ENCODE peak calls at places on chromosomes 3 and 15, in eight cellular contexts. One of them, this sample, is unnamed.

GRCh38 chr3:155619118-155619915 is 125.6 kb downstream of the PLCH1 start:
- DNase-seq in neural crest cell: no peak
- DNase-seq in GM06990: no peak
- DNase-seq in body of pancreas: no peak
- DNase-seq in HFF-Myc: no peak
- DNase-seq in fibroblast of lung: no peak
- DNase-seq in cardiac muscle cell: no peak
- DNase-seq in hepatocyte: no peak
- DNase-seq in this sample: no peak

GRCh38 chr3:126291537-126291936 is 65.7 kb downstream of the KLF15 start:
- DNase-seq in neural crest cell: no peak
- DNase-seq in GM06990: no peak
- DNase-seq in body of pancreas: no peak
- DNase-seq in HFF-Myc: no peak
- DNase-seq in fibroblast of lung: no peak
- DNase-seq in cardiac muscle cell: no peak
- DNase-seq in hepatocyte: no peak
- DNase-seq in this sample: no peak

GRCh38 chr15:99818872-99819271 is 85.6 kb upstream of the LYSMD4 start:
- DNase-seq in neural crest cell: no peak
- DNase-seq in GM06990: no peak
- DNase-seq in body of pancreas: no peak
- DNase-seq in HFF-Myc: no peak
- DNase-seq in fibroblast of lung: no peak
- DNase-seq in cardiac muscle cell: no peak
- DNase-seq in hepatocyte: no peak
- DNase-seq in this sample: no peak

GRCh38 chr15:66592505-66593218 is 26.9 kb upstream of the LCTL start:
- DNase-seq in neural crest cell: no peak
- DNase-seq in GM06990: no peak
- DNase-seq in body of pancreas: no peak
- DNase-seq in HFF-Myc: no peak
- DNase-seq in fibroblast of lung: no peak
- DNase-seq in cardiac muscle cell: peak; percentile 27
- DNase-seq in hepatocyte: peak; percentile 69
- DNase-seq in this sample: no peak

GRCh38 chr3:16897254-16897926 is 12.6 kb downstream of the PLCL2 start:
- DNase-seq in neural crest cell: no peak
- DNase-seq in GM06990: peak; percentile 69
- DNase-seq in body of pancreas: no peak
- DNase-seq in HFF-Myc: peak; percentile 77
- DNase-seq in fibroblast of lung: peak; percentile 43
- DNase-seq in cardiac muscle cell: no peak
- DNase-seq in hepatocyte: peak; percentile 28
- DNase-seq in this sample: no peak

GRCh38 chr3:31188112-31188511 is 293.7 kb upstream of the GADL1 start:
- DNase-seq in neural crest cell: no peak
- DNase-seq in GM06990: no peak
- DNase-seq in body of pancreas: no peak
- DNase-seq in HFF-Myc: no peak
- DNase-seq in fibroblast of lung: no peak
- DNase-seq in cardiac muscle cell: no peak
- DNase-seq in hepatocyte: no peak
- DNase-seq in this sample: no peak

GRCh38 chr3:136078421-136079364 is 113.2 kb downstream of the PPP2R3A start:
- DNase-seq in neural crest cell: no peak
- DNase-seq in GM06990: no peak
- DNase-seq in body of pancreas: no peak
- DNase-seq in HFF-Myc: no peak
- DNase-seq in fibroblast of lung: peak; percentile 59
- DNase-seq in cardiac muscle cell: peak; percentile 56
- DNase-seq in hepatocyte: peak; percentile 35
- DNase-seq in this sample: no peak

GRCh38 chr3:181700168-181701087 is 11.3 kb upstream of the SOX2 start:
- DNase-seq in neural crest cell: peak; percentile 70
- DNase-seq in GM06990: no peak
- DNase-seq in body of pancreas: peak; percentile 70
- DNase-seq in HFF-Myc: peak; percentile 20
- DNase-seq in fibroblast of lung: peak; percentile 77
- DNase-seq in cardiac muscle cell: peak; percentile 81
- DNase-seq in hepatocyte: peak; percentile 89
- DNase-seq in this sample: peak; percentile 87

GRCh38 chr3:168984872-168985271 is 678.6 kb downstream of the MECOM start:
- DNase-seq in neural crest cell: no peak
- DNase-seq in GM06990: no peak
- DNase-seq in body of pancreas: no peak
- DNase-seq in HFF-Myc: no peak
- DNase-seq in fibroblast of lung: no peak
- DNase-seq in cardiac muscle cell: no peak
- DNase-seq in hepatocyte: no peak
- DNase-seq in this sample: no peak

GRCh38 chr15:85773916-85774315 is 20.8 kb downstream of the KLHL25 start:
- DNase-seq in neural crest cell: no peak
- DNase-seq in GM06990: no peak
- DNase-seq in body of pancreas: no peak
- DNase-seq in HFF-Myc: no peak
- DNase-seq in fibroblast of lung: no peak
- DNase-seq in cardiac muscle cell: no peak
- DNase-seq in hepatocyte: no peak
- DNase-seq in this sample: no peak

GRCh38 chr3:30073040-30073439 is 533.4 kb upstream of the TGFBR2 start:
- DNase-seq in neural crest cell: no peak
- DNase-seq in GM06990: no peak
- DNase-seq in body of pancreas: no peak
- DNase-seq in HFF-Myc: no peak
- DNase-seq in fibroblast of lung: no peak
- DNase-seq in cardiac muscle cell: no peak
- DNase-seq in hepatocyte: no peak
- DNase-seq in this sample: no peak

GRCh38 chr15:41919954-41920538 is 26.2 kb upstream of the SPTBN5 start:
- DNase-seq in neural crest cell: no peak
- DNase-seq in GM06990: no peak
- DNase-seq in body of pancreas: peak; percentile 89
- DNase-seq in HFF-Myc: no peak
- DNase-seq in fibroblast of lung: peak; percentile 95
- DNase-seq in cardiac muscle cell: peak; percentile 69
- DNase-seq in hepatocyte: no peak
- DNase-seq in this sample: no peak

GRCh38 chr3:51706021-51706485 is 815 bp upstream of the GRM2 start:
- DNase-seq in neural crest cell: no peak
- DNase-seq in GM06990: no peak
- DNase-seq in body of pancreas: no peak
- DNase-seq in HFF-Myc: no peak
- DNase-seq in fibroblast of lung: no peak
- DNase-seq in cardiac muscle cell: no peak
- DNase-seq in hepatocyte: no peak
- DNase-seq in this sample: no peak

GRCh38 chr3:139533781-139534443 is 5.6 kb downstream of the RBP1 start:
- DNase-seq in neural crest cell: no peak
- DNase-seq in GM06990: no peak
- DNase-seq in body of pancreas: peak; percentile 75
- DNase-seq in HFF-Myc: no peak
- DNase-seq in fibroblast of lung: peak; percentile 65
- DNase-seq in cardiac muscle cell: peak; percentile 69
- DNase-seq in hepatocyte: peak; percentile 30
- DNase-seq in this sample: no peak

GRCh38 chr15:61205427-61205826 is 23.7 kb downstream of the RORA start:
- DNase-seq in neural crest cell: no peak
- DNase-seq in GM06990: no peak
- DNase-seq in body of pancreas: no peak
- DNase-seq in HFF-Myc: no peak
- DNase-seq in fibroblast of lung: no peak
- DNase-seq in cardiac muscle cell: peak; percentile 14
- DNase-seq in hepatocyte: no peak
- DNase-seq in this sample: no peak

GRCh38 chr15:73944161-73945099 is 18.2 kb downstream of the LOXL1 start:
- DNase-seq in neural crest cell: no peak
- DNase-seq in GM06990: no peak
- DNase-seq in body of pancreas: no peak
- DNase-seq in HFF-Myc: no peak
- DNase-seq in fibroblast of lung: no peak
- DNase-seq in cardiac muscle cell: peak; percentile 35
- DNase-seq in hepatocyte: no peak
- DNase-seq in this sample: no peak

DNA sequence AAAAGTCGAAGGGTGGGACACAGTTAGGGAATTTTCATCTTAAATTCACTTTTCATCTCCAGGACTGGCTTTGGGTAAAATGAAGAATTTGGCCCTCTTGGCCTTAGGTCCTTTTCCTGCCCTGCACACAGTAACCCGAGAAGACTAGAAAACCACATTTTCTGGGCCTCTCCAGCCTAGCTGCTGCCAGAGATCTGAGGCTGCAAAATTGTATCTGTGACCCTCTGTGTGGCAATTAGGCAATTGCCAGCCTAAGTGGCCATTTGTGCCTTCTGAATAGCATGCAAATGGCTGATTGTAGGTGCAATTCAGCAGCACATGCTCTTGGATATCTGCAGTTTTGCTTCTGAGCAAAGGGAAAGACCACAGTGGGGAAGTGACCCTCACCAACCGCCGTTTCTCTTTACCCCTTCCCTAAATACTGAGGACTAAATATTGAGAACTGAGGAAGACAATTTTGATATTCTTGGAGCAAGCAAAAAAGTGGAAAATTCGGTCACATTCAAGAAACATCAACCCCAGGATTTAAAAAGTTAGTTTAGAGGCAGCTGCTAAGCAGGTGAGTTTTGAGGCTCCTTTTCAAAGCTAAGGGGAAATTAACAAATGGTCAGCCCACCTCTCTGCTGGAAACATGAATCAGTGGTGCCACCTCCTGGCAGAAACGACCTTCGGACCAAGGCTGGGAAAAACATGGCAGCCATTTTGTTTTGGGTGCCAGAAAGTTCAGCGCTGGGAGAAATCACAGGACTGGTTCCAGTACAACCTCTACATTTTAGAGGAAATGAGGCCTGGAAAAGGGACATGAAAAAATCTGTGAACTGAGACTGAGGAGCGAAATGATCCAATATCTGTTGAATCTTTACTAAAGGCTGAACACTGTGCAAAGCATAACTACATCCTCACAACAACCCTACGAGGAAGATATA is 56.6 kb upstream of the PRTG start:
- DNase-seq in neural crest cell: peak; percentile 87
- DNase-seq in GM06990: no peak
- DNase-seq in body of pancreas: peak; percentile 20
- DNase-seq in HFF-Myc: no peak
- DNase-seq in fibroblast of lung: peak; percentile 64
- DNase-seq in cardiac muscle cell: peak; percentile 76
- DNase-seq in hepatocyte: peak; percentile 78
- DNase-seq in this sample: peak; percentile 82
- TF ChIP-seq CTCF in neural crest cell: peak; percentile 85
- TF ChIP-seq CTCF in GM06990: peak; percentile 67
- TF ChIP-seq CTCF in body of pancreas: no peak
- TF ChIP-seq CTCF in HFF-Myc: peak; percentile 80
- TF ChIP-seq CTCF in fibroblast of lung: peak; percentile 72
- TF ChIP-seq CTCF in cardiac muscle cell: peak; percentile 77
- TF ChIP-seq CTCF in hepatocyte: peak; percentile 83
- TF ChIP-seq CTCF in this sample: peak; percentile 77

DNA sequence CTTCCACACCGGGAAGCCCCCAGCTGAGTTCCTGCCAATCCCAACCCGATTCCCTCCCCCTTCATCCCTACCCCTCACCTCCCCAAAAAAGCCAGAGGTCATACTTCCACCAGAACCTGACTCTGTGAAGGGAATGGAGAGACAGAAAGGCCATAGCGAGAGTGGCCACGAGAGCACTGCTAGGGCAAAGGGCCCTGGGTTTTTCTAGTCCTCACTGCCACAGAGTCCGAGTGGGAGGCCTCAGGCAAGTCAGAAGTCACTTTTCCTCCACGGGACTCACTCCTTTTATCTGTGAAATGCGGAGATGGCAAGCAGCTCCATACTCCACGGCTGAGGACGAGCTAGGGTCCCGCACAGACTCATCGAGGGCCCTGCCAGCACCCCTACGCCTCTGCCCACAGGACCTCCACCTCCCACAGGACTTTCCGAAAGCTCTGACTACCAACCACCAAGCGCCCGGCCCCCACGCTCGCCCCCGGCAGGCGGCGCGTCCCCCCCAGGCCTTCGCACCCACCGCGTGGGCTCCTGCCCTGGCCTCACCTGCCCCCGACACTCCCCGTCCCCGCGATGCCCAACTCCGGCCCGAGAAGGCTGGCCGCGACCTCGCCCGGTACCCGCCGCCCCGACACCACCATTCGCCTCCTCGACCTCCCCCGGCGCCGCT is 794 bp downstream of the ATP13A3 start:
- DNase-seq in neural crest cell: no peak
- DNase-seq in GM06990: peak; percentile 76
- DNase-seq in body of pancreas: peak; percentile 28
- DNase-seq in HFF-Myc: no peak
- DNase-seq in fibroblast of lung: no peak
- DNase-seq in cardiac muscle cell: peak; percentile 57
- DNase-seq in hepatocyte: peak; percentile 67
- DNase-seq in this sample: peak; percentile 51
- TF ChIP-seq CTCF in neural crest cell: peak; percentile 30
- TF ChIP-seq CTCF in GM06990: no peak
- TF ChIP-seq CTCF in body of pancreas: no peak
- TF ChIP-seq CTCF in HFF-Myc: peak; percentile 18
- TF ChIP-seq CTCF in fibroblast of lung: peak; percentile 25
- TF ChIP-seq CTCF in cardiac muscle cell: peak; percentile 27
- TF ChIP-seq CTCF in hepatocyte: peak; percentile 24
- TF ChIP-seq CTCF in this sample: no peak

GRCh38 chr15:98548172-98548971 is 100.0 kb upstream of the IGF1R start:
- DNase-seq in neural crest cell: peak; percentile 48
- DNase-seq in GM06990: no peak
- DNase-seq in body of pancreas: peak; percentile 68
- DNase-seq in HFF-Myc: peak; percentile 27
- DNase-seq in fibroblast of lung: peak; percentile 92
- DNase-seq in cardiac muscle cell: peak; percentile 76
- DNase-seq in hepatocyte: peak; percentile 84
- DNase-seq in this sample: peak; percentile 55
- TF ChIP-seq CTCF in neural crest cell: peak; percentile 42
- TF ChIP-seq CTCF in GM06990: no peak
- TF ChIP-seq CTCF in body of pancreas: no peak
- TF ChIP-seq CTCF in HFF-Myc: no peak
- TF ChIP-seq CTCF in fibroblast of lung: peak; percentile 34
- TF ChIP-seq CTCF in cardiac muscle cell: peak; percentile 21
- TF ChIP-seq CTCF in hepatocyte: peak; percentile 27
- TF ChIP-seq CTCF in this sample: no peak

GRCh38 chr3:78647735-78648134 is 1120.1 kb downstream of the ROBO1 start:
- DNase-seq in neural crest cell: no peak
- DNase-seq in GM06990: no peak
- DNase-seq in body of pancreas: no peak
- DNase-seq in HFF-Myc: no peak
- DNase-seq in fibroblast of lung: no peak
- DNase-seq in cardiac muscle cell: peak; percentile 12
- DNase-seq in hepatocyte: no peak
- DNase-seq in this sample: no peak

GRCh38 chr3:78644847-78645246 is 1123.0 kb downstream of the ROBO1 start:
- DNase-seq in neural crest cell: no peak
- DNase-seq in GM06990: no peak
- DNase-seq in body of pancreas: no peak
- DNase-seq in HFF-Myc: no peak
- DNase-seq in fibroblast of lung: no peak
- DNase-seq in cardiac muscle cell: no peak
- DNase-seq in hepatocyte: no peak
- DNase-seq in this sample: no peak

GRCh38 chr3:78641703-78642102 is 1126.1 kb downstream of the ROBO1 start:
- DNase-seq in neural crest cell: no peak
- DNase-seq in GM06990: no peak
- DNase-seq in body of pancreas: no peak
- DNase-seq in HFF-Myc: no peak
- DNase-seq in fibroblast of lung: no peak
- DNase-seq in cardiac muscle cell: no peak
- DNase-seq in hepatocyte: no peak
- DNase-seq in this sample: no peak

GRCh38 chr3:78642471-78642870 is 1125.3 kb downstream of the ROBO1 start:
- DNase-seq in neural crest cell: no peak
- DNase-seq in GM06990: no peak
- DNase-seq in body of pancreas: no peak
- DNase-seq in HFF-Myc: no peak
- DNase-seq in fibroblast of lung: no peak
- DNase-seq in cardiac muscle cell: no peak
- DNase-seq in hepatocyte: no peak
- DNase-seq in this sample: no peak

GRCh38 chr3:78645628-78646310 is 1122.0 kb downstream of the ROBO1 start:
- DNase-seq in neural crest cell: peak; percentile 19
- DNase-seq in GM06990: no peak
- DNase-seq in body of pancreas: peak; percentile 49
- DNase-seq in HFF-Myc: peak; percentile 68
- DNase-seq in fibroblast of lung: peak; percentile 87
- DNase-seq in cardiac muscle cell: peak; percentile 87
- DNase-seq in hepatocyte: peak; percentile 87
- DNase-seq in this sample: peak; percentile 51
- TF ChIP-seq CTCF in neural crest cell: peak; percentile 94
- TF ChIP-seq CTCF in GM06990: peak; percentile 70
- TF ChIP-seq CTCF in body of pancreas: peak; percentile 85
- TF ChIP-seq CTCF in HFF-Myc: peak; percentile 69
- TF ChIP-seq CTCF in fibroblast of lung: peak; percentile 77
- TF ChIP-seq CTCF in cardiac muscle cell: peak; percentile 76
- TF ChIP-seq CTCF in hepatocyte: peak; percentile 91
- TF ChIP-seq CTCF in this sample: peak; percentile 62

This sample was measured in Calu3.